ENCODE peak calls at places on chromosomes 5 and 9, in nine cellular contexts. L, O, Y, D, A, G, Z, M and E are unnamed samples.

GRCh38 chr9:93315118-93315517 is 131.2 kb downstream of the WNK2 start:
- DNase-seq in L (no peak), O (no peak), Y (no peak), D (no peak), A (no peak), G (no peak), Z (no peak), M (no peak), E (no peak)

GRCh38 chr5:148378670-148379069 is 5.1 kb upstream of the FBXO38 start:
- DNase-seq in L (no peak), O (no peak), Y (no peak), D (no peak), A (no peak), G (no peak), Z (no peak), M (no peak), E (no peak)

GRCh38 chr5:69502375-69503143 is 10.0 kb downstream of the OCLN start:
- DNase-seq in L (no peak), O (no peak), Y (no peak), D (no peak), A (no peak), G (peak), Z (no peak), M (no peak), E (no peak)

GRCh38 chr5:10521466-10522223 is 42.2 kb upstream of the ANKRD33B start:
- DNase-seq in L (no peak), O (peak), Y (no peak), D (peak), A (no peak), G (no peak), Z (peak), M (peak), E (no peak)

GRCh38 chr9:104802110-104802509 is 38.2 kb downstream of the NIPSNAP3B start:
- DNase-seq in L (no peak), O (no peak), Y (no peak), D (no peak), A (no peak), G (no peak), Z (no peak), M (no peak), E (no peak)

GRCh38 chr5:66174338-66174737 is 30.2 kb downstream of the SREK1 start:
- DNase-seq in L (no peak), O (no peak), Y (no peak), D (no peak), A (no peak), G (peak), Z (peak), M (no peak), E (no peak)

GRCh38 chr5:160629007-160629402 is 207.3 kb downstream of the PTTG1 start:
- DNase-seq in L (no peak), O (no peak), Y (no peak), D (no peak), A (no peak), G (no peak), Z (no peak), M (no peak), E (no peak)

GRCh38 chr5:78594946-78595921 is 53.3 kb downstream of the LHFPL2 start:
- DNase-seq in L (peak), O (no peak), Y (peak), D (no peak), A (no peak), G (peak), Z (no peak), M (peak), E (no peak)

GRCh38 chr9:4837768-4838546 is 45.2 kb downstream of the RCL1 start:
- DNase-seq in L (peak), O (no peak), Y (no peak), D (no peak), A (no peak), G (peak), Z (no peak), M (no peak), E (no peak)

GRCh38 chr9:89116064-89116817 is 62.4 kb downstream of the SHC3 start:
- DNase-seq in L (peak), O (no peak), Y (no peak), D (no peak), A (no peak), G (peak), Z (no peak), M (no peak), E (no peak)

GRCh38 chr9:110875275-110875674 is 163.0 kb downstream of the LPAR1 start:
- DNase-seq in L (no peak), O (no peak), Y (no peak), D (no peak), A (peak), G (no peak), Z (peak), M (no peak), E (no peak)
- TF ChIP-seq CTCF in L (no peak), O (no peak), Y (no peak), D (no peak), A (no peak), G (no peak), Z (peak), M (no peak), E (no peak)

GRCh38 chr5:74016373-74016772 is 390.4 kb downstream of the ARHGEF28 start:
- DNase-seq in L (no peak), O (no peak), Y (no peak), D (no peak), A (no peak), G (no peak), Z (peak), M (peak), E (no peak)
- TF ChIP-seq CTCF in L (no peak), O (peak), Y (no peak), D (no peak), A (peak), G (no peak), Z (peak), M (no peak), E (no peak)

DNA sequence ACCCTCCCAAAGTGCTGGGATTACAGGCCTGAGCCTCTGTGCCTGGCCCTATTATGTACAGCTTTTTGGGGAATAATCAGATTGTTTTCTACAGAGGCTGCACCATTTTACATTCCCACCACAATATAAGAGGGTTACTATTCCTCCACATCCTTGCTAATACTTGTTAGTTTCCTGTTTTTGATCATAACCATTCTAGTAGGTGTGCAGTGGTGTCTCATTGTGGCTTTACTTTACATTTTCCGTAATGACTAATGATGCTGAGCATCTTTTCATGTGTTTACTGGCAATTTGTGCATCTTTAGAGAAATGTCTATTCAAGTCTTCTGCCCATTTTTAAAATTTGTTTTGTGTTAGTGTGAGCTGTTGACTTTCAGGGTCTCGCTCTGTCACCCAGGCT is 18.3 kb downstream of the PTPN3 start:
- DNase-seq in L (no peak), O (no peak), Y (no peak), D (no peak), A (no peak), G (no peak), Z (no peak), M (no peak), E (no peak)
- TF ChIP-seq CTCF in L (no peak), O (no peak), Y (no peak), D (no peak), A (no peak), G (no peak), Z (no peak), M (no peak), E (no peak)

DNA sequence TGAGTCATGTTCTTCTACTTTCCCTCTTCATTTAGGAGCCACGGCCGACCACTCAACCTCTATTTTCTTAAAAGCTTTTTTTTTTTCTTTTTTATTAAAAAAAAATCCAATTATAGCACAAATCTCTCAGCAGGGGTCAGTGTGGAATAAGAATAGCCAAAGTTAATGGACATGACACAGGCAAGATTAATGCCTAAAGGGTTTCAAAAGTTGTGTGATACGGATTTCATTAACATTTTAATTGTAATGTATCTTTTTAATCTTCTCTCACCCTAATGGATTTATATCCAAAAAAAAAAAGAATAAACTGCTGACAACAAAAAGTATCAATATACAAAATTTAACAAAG is 5.4 kb downstream of the NACC2 start:
- DNase-seq in L (no peak), O (no peak), Y (no peak), D (no peak), A (no peak), G (peak), Z (no peak), M (no peak), E (no peak)
- TF ChIP-seq CTCF in L (peak), O (peak), Y (no peak), D (peak), A (no peak), G (peak), Z (no peak), M (no peak), E (peak)

DNA sequence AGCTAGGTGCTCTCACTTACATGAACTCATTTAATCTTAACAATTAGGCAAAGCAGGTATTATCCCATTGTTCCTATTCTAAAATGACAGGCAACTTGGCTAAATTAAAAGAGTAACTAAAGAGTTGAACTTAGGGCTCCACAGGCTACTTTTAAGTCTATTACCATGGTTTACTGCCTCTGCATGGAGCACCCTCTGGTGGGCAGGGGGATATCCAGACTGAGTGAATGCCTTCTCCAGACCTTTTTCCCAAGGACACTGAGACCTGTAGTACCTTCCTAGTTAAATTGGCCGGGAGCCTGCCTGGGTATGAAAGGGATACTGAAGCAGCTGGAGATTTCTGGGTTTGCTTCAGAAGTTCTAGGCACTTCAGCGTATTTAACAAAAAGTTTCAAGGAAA is 238.1 kb downstream of the ELAVL2 start:
- DNase-seq in L (no peak), O (no peak), Y (no peak), D (no peak), A (no peak), G (no peak), Z (peak), M (no peak), E (no peak)
- TF ChIP-seq CTCF in L (no peak), O (no peak), Y (no peak), D (peak), A (no peak), G (no peak), Z (peak), M (no peak), E (no peak)

GRCh38 chr9:125360621-125361020 is 99.0 kb downstream of the GAPVD1 start:
- DNase-seq in L (no peak), O (no peak), Y (no peak), D (no peak), A (no peak), G (no peak), Z (no peak), M (no peak), E (no peak)

GRCh38 chr9:125366676-125367075 is 105.0 kb downstream of the GAPVD1 start:
- DNase-seq in L (no peak), O (no peak), Y (no peak), D (no peak), A (no peak), G (no peak), Z (no peak), M (no peak), E (no peak)

GRCh38 chr9:125359011-125359410 is 97.4 kb downstream of the GAPVD1 start:
- DNase-seq in L (no peak), O (no peak), Y (no peak), D (no peak), A (no peak), G (no peak), Z (no peak), M (no peak), E (no peak)

GRCh38 chr9:125356032-125356431 is 94.4 kb downstream of the GAPVD1 start:
- DNase-seq in L (no peak), O (no peak), Y (no peak), D (no peak), A (no peak), G (no peak), Z (no peak), M (no peak), E (no peak)

DNA sequence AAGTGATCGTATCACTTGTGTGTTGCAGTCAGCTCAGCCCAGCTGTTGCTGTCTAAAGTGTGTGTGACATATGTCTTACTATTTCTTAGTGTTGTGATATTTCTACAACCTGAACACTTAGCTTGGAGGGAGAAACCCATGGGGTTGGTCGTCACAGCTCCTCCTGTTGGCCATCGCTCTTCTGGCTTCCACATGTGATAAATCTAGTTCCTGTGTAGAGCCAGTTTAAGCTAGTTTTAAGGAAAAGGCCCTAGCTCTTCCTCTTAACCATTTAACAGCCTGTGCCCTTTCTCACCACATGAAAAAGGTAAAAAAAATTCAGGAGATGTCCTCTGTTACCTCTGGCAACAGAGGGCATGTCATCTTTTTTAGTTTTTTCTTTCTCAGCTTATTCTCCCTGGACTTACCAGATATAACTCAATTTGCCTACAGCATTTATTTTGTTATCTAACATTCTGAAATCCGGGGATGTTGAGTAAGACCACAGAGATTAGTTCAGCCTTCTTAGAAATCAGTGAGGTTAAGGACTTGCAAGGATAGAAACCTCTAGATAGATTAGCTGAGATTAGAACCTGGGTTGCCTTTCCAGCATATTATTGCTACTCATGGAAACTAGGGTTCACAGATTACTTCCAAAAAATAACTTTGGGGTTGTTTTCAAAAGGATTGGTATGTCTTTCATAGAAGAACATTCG is 100.4 kb downstream of the GAPVD1 start:
- DNase-seq in L (no peak), O (no peak), Y (no peak), D (no peak), A (peak), G (peak), Z (peak), M (peak), E (no peak)
- TF ChIP-seq CTCF in L (peak), O (peak), Y (no peak), D (no peak), A (peak), G (peak), Z (peak), M (no peak), E (no peak)

GRCh38 chr5:96997265-96997859 is 61.5 kb downstream of the LNPEP start:
- DNase-seq in L (no peak), O (no peak), Y (no peak), D (no peak), A (peak), G (peak), Z (peak), M (peak), E (no peak)
- TF ChIP-seq CTCF in L (peak), O (peak), Y (no peak), D (peak), A (peak), G (peak), Z (peak), M (peak), E (peak)

GRCh38 chr5:108260105-108260857 is 121.6 kb downstream of the FBXL17 start:
- DNase-seq in L (peak), O (peak), Y (peak), D (peak), A (peak), G (peak), Z (peak), M (peak), E (peak)

GRCh38 chr5:108259306-108259705 is 122.6 kb downstream of the FBXL17 start:
- DNase-seq in L (no peak), O (no peak), Y (no peak), D (no peak), A (no peak), G (peak), Z (peak), M (no peak), E (no peak)

GRCh38 chr5:108263338-108263737 is 118.6 kb downstream of the FBXL17 start:
- DNase-seq in L (no peak), O (no peak), Y (no peak), D (no peak), A (no peak), G (no peak), Z (no peak), M (no peak), E (no peak)

GRCh38 chr5:108258001-108258400 is 123.9 kb downstream of the FBXL17 start:
- DNase-seq in L (no peak), O (no peak), Y (no peak), D (no peak), A (no peak), G (no peak), Z (no peak), M (no peak), E (no peak)

DNA sequence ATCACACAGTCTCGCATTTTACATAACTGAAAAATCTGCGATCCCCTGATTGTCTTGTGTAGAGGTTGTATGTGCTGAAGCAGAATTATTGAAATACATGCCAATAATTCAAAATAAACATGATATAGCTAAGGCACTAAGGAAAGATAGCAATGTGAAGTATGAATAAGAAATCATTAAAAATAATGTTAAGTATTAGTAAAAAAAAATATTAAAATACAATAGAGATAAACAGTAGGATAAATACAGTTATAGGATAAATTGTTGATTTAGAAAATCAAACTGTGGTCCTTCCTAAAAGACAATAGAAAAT is 121.1 kb downstream of the FBXL17 start:
- DNase-seq in L (no peak), O (no peak), Y (no peak), D (no peak), A (no peak), G (no peak), Z (no peak), M (no peak), E (no peak)
- TF ChIP-seq CTCF in L (no peak), O (peak), Y (no peak), D (no peak), A (peak), G (no peak), Z (no peak), M (no peak), E (peak)

DNA sequence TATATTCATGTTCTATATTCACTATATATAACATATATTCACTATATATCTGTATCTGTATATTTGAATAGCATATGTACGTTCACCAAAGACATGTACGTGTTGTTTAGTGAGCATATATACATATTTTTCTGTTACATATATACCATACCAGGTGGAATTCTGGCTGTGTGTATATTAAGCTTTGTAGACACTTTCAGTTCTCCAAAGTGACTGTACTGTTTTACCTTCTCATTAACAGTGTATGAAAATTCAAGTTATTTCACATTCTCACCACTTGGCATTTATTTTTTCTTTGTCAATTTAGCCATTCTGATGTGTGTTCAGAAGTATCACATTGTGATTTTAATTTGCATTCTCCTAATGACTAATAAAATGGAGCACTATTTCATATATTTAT is 52.2 kb downstream of the DROSHA start:
- DNase-seq in L (no peak), O (no peak), Y (no peak), D (no peak), A (no peak), G (no peak), Z (no peak), M (no peak), E (no peak)
- TF ChIP-seq CTCF in L (no peak), O (no peak), Y (no peak), D (no peak), A (no peak), G (no peak), Z (no peak), M (no peak), E (no peak)